ENCODE peak calls at places on chromosomes 6 and 20, in eight cellular contexts. Q is retinal pigment epithelial cell, R is ACHN, X is endodermal cell, J is NCI-H748 treated with DMSO at 0.1 percent for 48 hours, G is T-helper 2 cell, N is iPS-NIHi11, V is NB4. B is an unnamed sample.

GRCh38 chr20:14955396-14955795 is 618.0 kb upstream of the FLRT3 start:
- DNase-seq in Q (no peak), R (no peak), X (no peak), J (no peak), G (no peak), N (no peak), V (peak; percentile 1), B (no peak)

GRCh38 chr6:11111769-11112437 is 378 bp upstream of the ERVFRD-1 start:
- DNase-seq in Q (peak; percentile 93), R (no peak), X (no peak), J (no peak), G (no peak), N (no peak), V (peak; percentile 82), B (no peak)

GRCh38 chr20:11553603-11554002 is 364.1 kb upstream of the BTBD3 start:
- DNase-seq in Q (no peak), R (peak; percentile 2), X (no peak), J (peak; percentile 62), G (no peak), N (no peak), V (peak; percentile 15), B (no peak)

GRCh38 chr20:36481380-36482043 is 59.8 kb upstream of the MYL9 start:
- DNase-seq in Q (peak; percentile 41), R (no peak), X (no peak), J (no peak), G (no peak), N (no peak), V (no peak), B (no peak)

GRCh38 chr6:53294095-53294494 is 54.7 kb downstream of the ELOVL5 start:
- DNase-seq in Q (no peak), R (peak; percentile 29), X (peak; percentile 88), J (no peak), G (no peak), N (peak; percentile 56), V (peak; percentile 33), B (peak; percentile 65)

GRCh38 chr6:139569561-139569960 is 195.1 kb upstream of the CITED2 start:
- DNase-seq in Q (no peak), R (peak; percentile 71), X (no peak), J (no peak), G (no peak), N (no peak), V (peak; percentile 12), B (no peak)

GRCh38 chr6:158798311-158798710 is 20.9 kb downstream of the EZR start:
- DNase-seq in Q (no peak), R (no peak), X (peak; percentile 44), J (no peak), G (no peak), N (no peak), V (no peak), B (no peak)

GRCh38 chr20:1524004-1524403 is 32.8 kb upstream of the SIRPB2 start:
- DNase-seq in Q (no peak), R (no peak), X (no peak), J (peak; percentile 99), G (no peak), N (no peak), V (peak; percentile 98), B (no peak)

GRCh38 chr6:109001554-109001953 is 93.1 kb downstream of the SESN1 start:
- DNase-seq in Q (peak; percentile 31), R (no peak), X (no peak), J (no peak), G (no peak), N (no peak), V (no peak), B (no peak)

GRCh38 chr6:149037026-149037734 is 280.3 kb upstream of the TAB2 start:
- DNase-seq in Q (no peak), R (no peak), X (no peak), J (no peak), G (no peak), N (peak; percentile 66), V (no peak), B (peak; percentile 32)

GRCh38 chr20:36097751-36098151 is 56.8 kb upstream of the EPB41L1 start:
- DNase-seq in Q (no peak), R (no peak), X (peak; percentile 92), J (no peak), G (no peak), N (peak; percentile 66), V (no peak), B (peak; percentile 58)

GRCh38 chr20:44681796-44682566 is 30.5 kb upstream of the ADA start:
- DNase-seq in Q (no peak), R (no peak), X (no peak), J (no peak), G (no peak), N (no peak), V (no peak), B (no peak)

GRCh38 chr20:25317351-25318075 is 69.6 kb downstream of the PYGB start:
- DNase-seq in Q (no peak), R (no peak), X (no peak), J (no peak), G (no peak), N (no peak), V (no peak), B (peak; percentile 5)

GRCh38 chr6:39887692-39888450 is 46.4 kb downstream of the MOCS1 start:
- DNase-seq in Q (peak; percentile 89), R (peak; percentile 76), X (peak; percentile 73), J (no peak), G (no peak), N (no peak), V (no peak), B (no peak)

GRCh38 chr6:131949909-131950766 is 1.0 kb downstream of the CCN2 start:
- DNase-seq in Q (peak; percentile 68), R (peak; percentile 81), X (peak; percentile 92), J (peak; percentile 18), G (no peak), N (peak; percentile 56), V (no peak), B (peak; percentile 85)

GRCh38 chr6:33623895-33624381 is 2.8 kb downstream of the ITPR3 start:
- DNase-seq in Q (no peak), R (no peak), X (no peak), J (no peak), G (no peak), N (no peak), V (no peak), B (no peak)

GRCh38 chr6:129555206-129555832 is 154.7 kb downstream of the ARHGAP18 start:
- DNase-seq in Q (no peak), R (no peak), X (no peak), J (no peak), G (no peak), N (no peak), V (no peak), B (no peak)

GRCh38 chr6:106512048-106512957 is 117.0 kb downstream of the RTN4IP1 start:
- DNase-seq in Q (no peak), R (peak; percentile 75), X (peak; percentile 84), J (peak; percentile 14), G (peak; percentile 66), N (peak; percentile 51), V (peak; percentile 83), B (peak; percentile 70)

GRCh38 chr6:96620851-96621250 is 57.9 kb downstream of the FHL5 start:
- DNase-seq in Q (no peak), R (no peak), X (no peak), J (no peak), G (no peak), N (no peak), V (no peak), B (no peak)

GRCh38 chr6:33197431-33198048 is 2.9 kb downstream of the RXRB start:
- DNase-seq in Q (peak; percentile 45), R (peak; percentile 63), X (peak; percentile 80), J (peak; percentile 83), G (no peak), N (peak; percentile 77), V (peak; percentile 74), B (peak; percentile 44)

GRCh38 chr6:71602385-71602949 is 283.9 kb upstream of the RIMS1 start:
- DNase-seq in Q (peak; percentile 51), R (peak; percentile 75), X (no peak), J (no peak), G (no peak), N (peak; percentile 26), V (no peak), B (no peak)

GRCh38 chr20:1624811-1625690 is 5.2 kb upstream of the SIRPB1 start:
- DNase-seq in Q (no peak), R (no peak), X (no peak), J (no peak), G (no peak), N (no peak), V (peak; percentile 1), B (no peak)

GRCh38 chr6:7087491-7087979 is 20.2 kb upstream of the RREB1 start:
- DNase-seq in Q (no peak), R (no peak), X (no peak), J (no peak), G (no peak), N (no peak), V (peak; percentile 41), B (no peak)

GRCh38 chr6:20559924-20560551 is 25.8 kb downstream of the CDKAL1 start:
- DNase-seq in Q (no peak), R (no peak), X (no peak), J (peak; percentile 63), G (no peak), N (no peak), V (no peak), B (no peak)

GRCh38 chr6:10406556-10406955 is 8.3 kb downstream of the TFAP2A start:
- DNase-seq in Q (no peak), R (no peak), X (no peak), J (no peak), G (no peak), N (no peak), V (no peak), B (no peak)

GRCh38 chr6:160768101-160768500 is 66.1 kb downstream of the PLG start:
- DNase-seq in Q (no peak), R (no peak), X (no peak), J (no peak), G (no peak), N (no peak), V (no peak), B (no peak)

GRCh38 chr20:2693996-2694471 is 1.5 kb downstream of the EBF4 start:
- DNase-seq in Q (no peak), R (no peak), X (no peak), J (peak; percentile 6), G (no peak), N (peak; percentile 33), V (no peak), B (no peak)

GRCh38 chr6:36276581-36277536 is 7.0 kb downstream of the PNPLA1 start:
- DNase-seq in Q (no peak), R (no peak), X (no peak), J (no peak), G (no peak), N (no peak), V (no peak), B (no peak)

GRCh38 chr6:113779656-113780055 is 77.5 kb upstream of the MARCKS start:
- DNase-seq in Q (no peak), R (no peak), X (no peak), J (no peak), G (no peak), N (no peak), V (no peak), B (no peak)

GRCh38 chr20:15699431-15700146 is 873.7 kb downstream of the KIF16B start:
- DNase-seq in Q (no peak), R (no peak), X (peak; percentile 71), J (no peak), G (no peak), N (no peak), V (no peak), B (peak; percentile 62)